ENCODE peak calls at places on chromosomes 7 and 10, in six cellular contexts. One of them, this sample, is unnamed. For H3K9me3, the result is how much of the 10 kb centered on the place peaks cover.

GRCh38 chr10:51663086-51663485 is 36.3 kb downstream of the CSTF2T start:
- DNase-seq in stomach: no peak
- DNase-seq in aorta: no peak
- DNase-seq in esophagus squamous epithelium: no peak
- DNase-seq in A549: no peak
- DNase-seq in lower lobe of right lung: no peak
- DNase-seq in this sample: no peak

GRCh38 chr10:34786464-34786863 is 28.6 kb downstream of the PARD3 start:
- DNase-seq in stomach: no peak
- DNase-seq in aorta: no peak
- DNase-seq in esophagus squamous epithelium: no peak
- DNase-seq in A549: no peak
- DNase-seq in lower lobe of right lung: no peak
- DNase-seq in this sample: no peak

GRCh38 chr10:49365675-49366415 is 30.0 kb downstream of the DRGX start:
- DNase-seq in stomach: no peak
- DNase-seq in aorta: peak
- DNase-seq in esophagus squamous epithelium: no peak
- DNase-seq in A549: no peak
- DNase-seq in lower lobe of right lung: no peak
- DNase-seq in this sample: no peak

GRCh38 chr10:5585517-5586222 is 60.9 kb downstream of the CALML3 start:
- DNase-seq in stomach: no peak
- DNase-seq in aorta: peak
- DNase-seq in esophagus squamous epithelium: no peak
- DNase-seq in A549: no peak
- DNase-seq in lower lobe of right lung: peak
- DNase-seq in this sample: no peak

GRCh38 chr10:63758080-63758479 is 236.9 kb downstream of the REEP3 start:
- DNase-seq in stomach: peak
- DNase-seq in aorta: no peak
- DNase-seq in esophagus squamous epithelium: no peak
- DNase-seq in A549: no peak
- DNase-seq in lower lobe of right lung: no peak
- DNase-seq in this sample: no peak

GRCh38 chr7:28458732-28459131 is 46.4 kb downstream of the CREB5 start:
- DNase-seq in stomach: no peak
- DNase-seq in aorta: no peak
- DNase-seq in esophagus squamous epithelium: no peak
- DNase-seq in A549: peak
- DNase-seq in lower lobe of right lung: no peak
- DNase-seq in this sample: no peak

GRCh38 chr10:34815174-34816066 is at the start of gene PARD3:
- DNase-seq in stomach: peak
- DNase-seq in aorta: peak
- DNase-seq in esophagus squamous epithelium: no peak
- DNase-seq in A549: peak
- DNase-seq in lower lobe of right lung: peak
- DNase-seq in this sample: peak

GRCh38 chr7:19392246-19392645 is 247.0 kb upstream of the FERD3L start:
- DNase-seq in stomach: no peak
- DNase-seq in aorta: no peak
- DNase-seq in esophagus squamous epithelium: no peak
- DNase-seq in A549: no peak
- DNase-seq in lower lobe of right lung: no peak
- DNase-seq in this sample: no peak

GRCh38 chr7:132742152-132742551 is 165.9 kb upstream of the PLXNA4 start:
- DNase-seq in stomach: peak
- DNase-seq in aorta: no peak
- DNase-seq in esophagus squamous epithelium: no peak
- DNase-seq in A549: peak
- DNase-seq in lower lobe of right lung: peak
- DNase-seq in this sample: no peak

GRCh38 chr7:37251222-37251621 is 197.4 kb downstream of the ELMO1 start:
- DNase-seq in stomach: no peak
- DNase-seq in aorta: no peak
- DNase-seq in esophagus squamous epithelium: no peak
- DNase-seq in A549: no peak
- DNase-seq in lower lobe of right lung: no peak
- DNase-seq in this sample: no peak

GRCh38 chr7:7799138-7799537 is 80.7 kb upstream of the RPA3 start:
- DNase-seq in stomach: no peak
- DNase-seq in aorta: no peak
- DNase-seq in esophagus squamous epithelium: no peak
- DNase-seq in A549: peak
- DNase-seq in lower lobe of right lung: no peak
- DNase-seq in this sample: no peak

GRCh38 chr10:96974348-96974747 is 142.2 kb downstream of the LCOR start:
- DNase-seq in stomach: no peak
- DNase-seq in aorta: no peak
- DNase-seq in esophagus squamous epithelium: no peak
- DNase-seq in A549: no peak
- DNase-seq in lower lobe of right lung: no peak
- DNase-seq in this sample: no peak

GRCh38 chr10:33553951-33554571 is 219.6 kb upstream of the NRP1 start:
- DNase-seq in stomach: no peak
- DNase-seq in aorta: no peak
- DNase-seq in esophagus squamous epithelium: no peak
- DNase-seq in A549: no peak
- DNase-seq in lower lobe of right lung: no peak
- DNase-seq in this sample: no peak

GRCh38 chr7:133412942-133413341 is 160.1 kb downstream of the EXOC4 start:
- DNase-seq in stomach: no peak
- DNase-seq in aorta: no peak
- DNase-seq in esophagus squamous epithelium: no peak
- DNase-seq in A549: no peak
- DNase-seq in lower lobe of right lung: no peak
- DNase-seq in this sample: no peak

GRCh38 chr10:37839243-37839642 is 18.2 kb downstream of the ZNF248 start:
- DNase-seq in stomach: no peak
- DNase-seq in aorta: no peak
- DNase-seq in esophagus squamous epithelium: no peak
- DNase-seq in A549: no peak
- DNase-seq in lower lobe of right lung: no peak
- DNase-seq in this sample: no peak

GRCh38 chr10:37844644-37845043 is 12.8 kb downstream of the ZNF248 start:
- DNase-seq in stomach: no peak
- DNase-seq in aorta: no peak
- DNase-seq in esophagus squamous epithelium: no peak
- DNase-seq in A549: no peak
- DNase-seq in lower lobe of right lung: no peak
- DNase-seq in this sample: no peak
- H3K9me3 ChIP-seq in stomach: under half
- H3K9me3 ChIP-seq in aorta: under half
- H3K9me3 ChIP-seq in esophagus squamous epithelium: under half
- H3K9me3 ChIP-seq in A549: under half
- H3K9me3 ChIP-seq in lower lobe of right lung: under half
- H3K9me3 ChIP-seq in this sample: under half

GRCh38 chr7:93108003-93108402 is 9.8 kb downstream of the SAMD9 start:
- DNase-seq in stomach: no peak
- DNase-seq in aorta: peak
- DNase-seq in esophagus squamous epithelium: no peak
- DNase-seq in A549: no peak
- DNase-seq in lower lobe of right lung: no peak
- DNase-seq in this sample: peak
- H3K9me3 ChIP-seq in stomach: half or more
- H3K9me3 ChIP-seq in aorta: under half
- H3K9me3 ChIP-seq in esophagus squamous epithelium: half or more
- H3K9me3 ChIP-seq in A549: under half
- H3K9me3 ChIP-seq in lower lobe of right lung: half or more
- H3K9me3 ChIP-seq in this sample: under half

DNA sequence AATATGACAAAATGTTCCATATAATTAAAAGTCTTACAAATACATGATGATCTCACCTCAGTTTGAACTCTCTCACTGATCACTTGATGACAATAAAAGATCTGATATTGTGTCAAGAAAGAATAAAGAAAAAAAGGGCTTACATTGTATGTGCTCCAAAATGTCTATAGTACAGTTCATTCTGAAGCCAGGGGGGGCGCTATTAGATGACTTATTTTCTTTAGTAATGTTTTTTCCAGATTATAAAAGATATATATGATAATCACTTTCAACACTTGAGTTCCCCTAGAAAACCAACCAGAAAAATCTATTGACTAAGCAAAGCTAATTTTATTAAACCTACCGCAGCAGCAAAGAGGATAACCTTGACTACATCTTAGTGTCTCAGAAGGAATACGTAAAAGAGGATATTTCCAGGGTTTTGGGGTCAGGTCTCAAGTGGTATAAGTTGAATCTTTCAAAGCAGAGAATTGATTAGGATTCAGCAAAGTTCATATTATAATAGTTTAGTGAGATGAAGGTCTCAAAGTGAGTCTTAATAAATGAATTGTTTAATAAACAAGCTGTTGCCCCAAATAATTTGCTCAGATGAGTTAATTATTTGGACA is 55.8 kb downstream of the PTN start:
- DNase-seq in stomach: no peak
- DNase-seq in aorta: no peak
- DNase-seq in esophagus squamous epithelium: no peak
- DNase-seq in A549: no peak
- DNase-seq in lower lobe of right lung: no peak
- DNase-seq in this sample: no peak
- H3K9me3 ChIP-seq in stomach: under half
- H3K9me3 ChIP-seq in aorta: under half
- H3K9me3 ChIP-seq in esophagus squamous epithelium: under half
- H3K9me3 ChIP-seq in A549: under half
- H3K9me3 ChIP-seq in lower lobe of right lung: under half
- H3K9me3 ChIP-seq in this sample: under half

DNA sequence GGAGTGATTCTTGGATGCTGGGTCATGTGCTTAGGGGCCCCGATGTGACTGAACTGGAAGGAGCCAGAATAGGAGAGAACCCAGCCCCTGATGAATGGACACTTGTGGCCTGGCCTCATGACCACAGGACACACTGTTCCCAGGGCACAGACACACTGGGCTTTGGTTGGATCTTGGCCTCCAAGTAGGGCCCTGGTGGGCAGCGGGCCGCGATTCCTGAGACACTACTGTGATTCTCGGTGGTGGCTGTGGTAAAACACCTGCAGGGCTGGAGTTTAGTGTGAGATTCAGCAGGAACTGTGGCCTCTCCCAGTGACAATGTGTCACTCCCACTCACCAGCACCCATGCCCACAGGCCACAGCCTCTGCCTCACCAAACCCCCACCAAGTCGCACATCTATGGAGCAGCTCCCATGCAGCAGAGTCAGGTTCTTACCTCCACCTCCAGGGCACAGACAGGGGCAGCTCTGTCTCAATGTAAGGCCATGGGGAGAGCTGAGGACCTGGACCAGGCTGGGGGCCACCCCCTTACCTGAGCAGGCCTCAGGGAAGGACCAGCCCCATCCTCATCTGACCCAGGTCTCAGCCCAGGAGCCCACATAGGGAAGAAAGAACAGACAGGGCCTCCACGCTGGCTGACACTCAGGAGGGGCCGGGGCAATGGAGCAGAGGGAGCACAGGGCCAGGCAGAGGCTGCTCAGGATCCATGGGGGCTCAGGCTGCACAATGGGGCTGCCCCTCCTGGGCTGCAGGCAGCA is 33.2 kb upstream of the ZNF716 start:
- DNase-seq in stomach: no peak
- DNase-seq in aorta: no peak
- DNase-seq in esophagus squamous epithelium: no peak
- DNase-seq in A549: no peak
- DNase-seq in lower lobe of right lung: no peak
- DNase-seq in this sample: peak
- H3K9me3 ChIP-seq in stomach: under half
- H3K9me3 ChIP-seq in aorta: under half
- H3K9me3 ChIP-seq in esophagus squamous epithelium: half or more
- H3K9me3 ChIP-seq in A549: under half
- H3K9me3 ChIP-seq in lower lobe of right lung: under half
- H3K9me3 ChIP-seq in this sample: under half

GRCh38 chr7:69598081-69598486 is at the start of gene AUTS2:
- DNase-seq in stomach: peak
- DNase-seq in aorta: peak
- DNase-seq in esophagus squamous epithelium: peak
- DNase-seq in A549: peak
- DNase-seq in lower lobe of right lung: peak
- DNase-seq in this sample: peak
- H3K9me3 ChIP-seq in stomach: under half
- H3K9me3 ChIP-seq in aorta: under half
- H3K9me3 ChIP-seq in esophagus squamous epithelium: under half
- H3K9me3 ChIP-seq in A549: under half
- H3K9me3 ChIP-seq in lower lobe of right lung: under half
- H3K9me3 ChIP-seq in this sample: under half

DNA sequence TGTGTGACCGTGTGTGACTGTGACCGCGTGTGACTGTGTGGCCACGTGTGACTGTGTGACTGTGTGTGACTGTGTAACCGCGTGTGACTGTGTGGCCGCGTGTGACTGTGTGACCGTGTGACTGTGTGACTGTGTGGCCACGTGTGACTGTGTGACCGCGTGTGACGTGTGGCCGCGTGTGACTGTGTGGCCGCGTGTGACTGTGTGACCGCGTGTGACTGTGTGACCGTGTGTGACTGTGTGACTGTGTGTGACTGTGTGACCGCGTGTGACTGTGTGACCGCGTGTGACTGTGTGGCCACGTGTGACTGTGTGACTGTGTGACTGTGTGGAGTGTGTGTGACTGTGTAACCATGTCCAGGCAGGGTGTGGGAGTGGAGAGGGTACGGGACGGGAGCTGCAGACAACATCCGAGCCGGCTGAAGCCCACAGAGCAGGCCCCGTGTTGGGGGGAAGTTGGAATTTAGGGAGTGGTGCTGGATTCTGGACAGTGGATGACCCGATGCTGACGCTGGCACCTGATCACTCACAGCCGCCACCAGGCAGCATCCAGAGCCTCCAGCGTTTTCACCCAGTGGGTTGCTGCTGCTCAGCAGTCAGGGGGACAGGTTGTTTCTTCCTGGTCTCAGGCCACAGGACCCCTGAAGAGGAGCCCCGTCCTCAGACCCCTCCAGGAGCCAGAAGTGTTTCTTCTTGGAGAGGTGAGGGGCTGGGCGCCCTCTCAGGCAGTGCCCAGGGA is 503.5 kb downstream of the DNAJB6 start:
- DNase-seq in stomach: no peak
- DNase-seq in aorta: peak
- DNase-seq in esophagus squamous epithelium: no peak
- DNase-seq in A549: no peak
- DNase-seq in lower lobe of right lung: no peak
- DNase-seq in this sample: peak
- H3K9me3 ChIP-seq in stomach: under half
- H3K9me3 ChIP-seq in aorta: under half
- H3K9me3 ChIP-seq in esophagus squamous epithelium: under half
- H3K9me3 ChIP-seq in A549: under half
- H3K9me3 ChIP-seq in lower lobe of right lung: under half
- H3K9me3 ChIP-seq in this sample: under half

GRCh38 chr7:2993868-2994267 is 49.8 kb downstream of the CARD11 start:
- DNase-seq in stomach: peak
- DNase-seq in aorta: no peak
- DNase-seq in esophagus squamous epithelium: no peak
- DNase-seq in A549: no peak
- DNase-seq in lower lobe of right lung: no peak
- DNase-seq in this sample: peak
- H3K9me3 ChIP-seq in stomach: under half
- H3K9me3 ChIP-seq in aorta: under half
- H3K9me3 ChIP-seq in esophagus squamous epithelium: under half
- H3K9me3 ChIP-seq in A549: under half
- H3K9me3 ChIP-seq in lower lobe of right lung: under half
- H3K9me3 ChIP-seq in this sample: under half

DNA sequence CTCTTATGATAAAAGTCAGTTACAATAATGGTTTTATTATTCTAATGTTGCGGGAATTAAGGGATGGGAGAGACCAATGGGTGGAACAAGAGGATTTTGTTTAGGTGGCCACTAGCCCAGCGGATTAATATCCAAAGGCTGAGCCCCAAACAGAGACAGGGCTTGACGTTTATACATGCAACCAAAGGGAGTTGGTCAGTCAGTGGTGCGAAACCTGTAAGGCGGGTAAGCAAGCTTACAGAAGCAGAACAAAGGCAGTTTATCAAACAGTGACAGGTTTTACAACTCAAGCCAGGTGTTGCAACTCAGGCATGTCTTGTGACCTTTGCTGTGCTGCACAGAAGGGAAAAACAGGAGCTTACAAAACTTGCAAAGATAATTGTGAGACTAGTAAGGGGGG is 622.9 kb upstream of the MBL2 start:
- DNase-seq in stomach: no peak
- DNase-seq in aorta: no peak
- DNase-seq in esophagus squamous epithelium: no peak
- DNase-seq in A549: peak
- DNase-seq in lower lobe of right lung: no peak
- DNase-seq in this sample: no peak
- H3K9me3 ChIP-seq in stomach: under half
- H3K9me3 ChIP-seq in aorta: under half
- H3K9me3 ChIP-seq in esophagus squamous epithelium: under half
- H3K9me3 ChIP-seq in A549: under half
- H3K9me3 ChIP-seq in lower lobe of right lung: under half
- H3K9me3 ChIP-seq in this sample: under half

This sample was measured in kidney.